ENCODE peak calls at places on chromosomes 3 and 15, in ten cellular contexts. F is ovary, R is Peyer's patch, Y is AG09309, V is mucosa of descending colon, M is bronchial epithelial cell, Q is IMR-90, K is tibial artery, G is heart right ventricle, B is psoas muscle. S is an unnamed sample.

GRCh38 chr3:148643389-148643840 is 54.3 kb upstream of the AGTR1 start:
- DNase-seq in F (no peak), R (no peak), Y (peak), V (no peak), M (peak), Q (peak), K (no peak), G (no peak), B (no peak), S (no peak)

GRCh38 chr15:95590533-95591044 is 739.9 kb upstream of the NR2F2 start:
- DNase-seq in F (no peak), R (no peak), Y (no peak), V (no peak), M (peak), Q (no peak), K (no peak), G (no peak), B (no peak), S (no peak)

GRCh38 chr15:95845862-95846515 is 484.5 kb upstream of the NR2F2 start:
- DNase-seq in F (peak), R (no peak), Y (no peak), V (no peak), M (no peak), Q (peak), K (no peak), G (peak), B (no peak), S (no peak)

GRCh38 chr3:69309810-69310209 is 76.1 kb downstream of the FRMD4B start:
- DNase-seq in F (no peak), R (no peak), Y (peak), V (no peak), M (peak), Q (peak), K (no peak), G (no peak), B (no peak), S (no peak)

GRCh38 chr15:26628071-26628470 is 144.8 kb downstream of the GABRB3 start:
- DNase-seq in F (no peak), R (no peak), Y (no peak), V (no peak), M (peak), Q (no peak), K (no peak), G (no peak), B (no peak), S (no peak)

GRCh38 chr15:83396071-83396470 is 51.1 kb upstream of the SH3GL3 start:
- DNase-seq in F (no peak), R (no peak), Y (no peak), V (no peak), M (no peak), Q (no peak), K (no peak), G (no peak), B (no peak), S (no peak)

GRCh38 chr15:50906954-50907865 is 1.3 kb upstream of the AP4E1 start:
- DNase-seq in F (no peak), R (no peak), Y (no peak), V (peak), M (no peak), Q (peak), K (no peak), G (no peak), B (no peak), S (no peak)

GRCh38 chr3:11826628-11827265 is 19.9 kb downstream of the TAMM41 start:
- DNase-seq in F (no peak), R (no peak), Y (no peak), V (no peak), M (no peak), Q (peak), K (no peak), G (no peak), B (no peak), S (no peak)

GRCh38 chr3:32817195-32817560 is 619 bp upstream of the TRIM71 start:
- DNase-seq in F (no peak), R (no peak), Y (no peak), V (no peak), M (no peak), Q (no peak), K (no peak), G (no peak), B (no peak), S (no peak)

GRCh38 chr3:187705164-187705563 is 2.8 kb upstream of the RTP2 start:
- DNase-seq in F (no peak), R (no peak), Y (no peak), V (no peak), M (no peak), Q (peak), K (no peak), G (no peak), B (no peak), S (no peak)

GRCh38 chr15:92634641-92635272 is 20.8 kb downstream of the FAM174B start:
- DNase-seq in F (no peak), R (no peak), Y (no peak), V (no peak), M (no peak), Q (no peak), K (no peak), G (no peak), B (no peak), S (no peak)

GRCh38 chr3:11543948-11544387 is 99.7 kb downstream of the VGLL4 start:
- DNase-seq in F (no peak), R (no peak), Y (no peak), V (no peak), M (no peak), Q (no peak), K (no peak), G (no peak), B (no peak), S (no peak)

GRCh38 chr15:67731112-67731761 is 94.1 kb upstream of the SKOR1 start:
- DNase-seq in F (no peak), R (no peak), Y (no peak), V (no peak), M (peak), Q (no peak), K (no peak), G (no peak), B (no peak), S (no peak)

GRCh38 chr3:105868450-105868744 is 415 bp downstream of the CBLB start:
- DNase-seq in F (no peak), R (peak), Y (no peak), V (peak), M (no peak), Q (peak), K (peak), G (peak), B (peak), S (peak)

GRCh38 chr3:106728315-106728821 is 648.9 kb upstream of the CCDC54 start:
- DNase-seq in F (no peak), R (no peak), Y (peak), V (no peak), M (peak), Q (peak), K (no peak), G (no peak), B (no peak), S (no peak)

GRCh38 chr15:59133921-59134427 is 29.0 kb downstream of the CCNB2 start:
- DNase-seq in F (no peak), R (no peak), Y (no peak), V (no peak), M (no peak), Q (no peak), K (no peak), G (no peak), B (no peak), S (no peak)

GRCh38 chr3:132368962-132369361 is 48.3 kb upstream of the DNAJC13 start:
- DNase-seq in F (no peak), R (no peak), Y (no peak), V (no peak), M (peak), Q (no peak), K (no peak), G (no peak), B (no peak), S (no peak)

GRCh38 chr3:134463676-134464611 is 21.8 kb downstream of the ANAPC13 start:
- DNase-seq in F (peak), R (no peak), Y (peak), V (peak), M (no peak), Q (peak), K (peak), G (peak), B (peak), S (peak)

GRCh38 chr15:74621936-74622335 is 6.3 kb downstream of the CLK3 start:
- DNase-seq in F (no peak), R (no peak), Y (no peak), V (no peak), M (no peak), Q (no peak), K (peak), G (no peak), B (no peak), S (no peak)

GRCh38 chr3:168968611-168969010 is 694.9 kb downstream of the MECOM start:
- DNase-seq in F (no peak), R (no peak), Y (no peak), V (no peak), M (no peak), Q (no peak), K (no peak), G (no peak), B (no peak), S (no peak)

GRCh38 chr15:35308802-35309201 is 223.7 kb upstream of the NANOGP8 start:
- DNase-seq in F (no peak), R (no peak), Y (peak), V (no peak), M (peak), Q (peak), K (peak), G (no peak), B (no peak), S (no peak)

GRCh38 chr3:39104961-39105686 is 2.3 kb downstream of the GORASP1 start:
- DNase-seq in F (no peak), R (no peak), Y (no peak), V (no peak), M (no peak), Q (no peak), K (no peak), G (no peak), B (no peak), S (no peak)

GRCh38 chr3:118587037-118587741 is 447.5 kb downstream of the IGSF11 start:
- DNase-seq in F (no peak), R (no peak), Y (no peak), V (no peak), M (peak), Q (no peak), K (no peak), G (no peak), B (no peak), S (no peak)

DNA sequence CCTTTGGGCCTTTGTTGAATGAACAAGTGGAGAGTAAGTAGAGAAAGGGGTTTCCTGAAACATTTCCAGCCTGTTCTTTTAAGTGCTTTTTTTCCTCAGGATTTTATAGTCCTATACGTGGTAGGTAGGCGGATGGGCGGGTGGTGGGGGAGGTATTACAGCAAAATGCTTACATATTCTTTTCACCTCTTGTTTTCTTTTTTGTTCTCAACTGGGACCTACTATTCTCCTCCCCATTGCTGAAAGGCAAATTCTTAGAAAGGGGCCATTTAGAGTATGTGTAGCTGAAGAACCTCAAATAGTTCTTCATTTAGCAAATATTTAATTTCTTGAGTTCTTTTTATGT is 135.8 kb downstream of the FNDC3B start:
- DNase-seq in F (no peak), R (no peak), Y (no peak), V (no peak), M (no peak), Q (no peak), K (no peak), G (no peak), B (no peak), S (no peak)
- H3K4me3 ChIP-seq in F (no peak), R (no peak), Y (no peak), V (no peak), M (no peak), Q (no peak), K (no peak), G (no peak), B (no peak), S (no peak)

DNA sequence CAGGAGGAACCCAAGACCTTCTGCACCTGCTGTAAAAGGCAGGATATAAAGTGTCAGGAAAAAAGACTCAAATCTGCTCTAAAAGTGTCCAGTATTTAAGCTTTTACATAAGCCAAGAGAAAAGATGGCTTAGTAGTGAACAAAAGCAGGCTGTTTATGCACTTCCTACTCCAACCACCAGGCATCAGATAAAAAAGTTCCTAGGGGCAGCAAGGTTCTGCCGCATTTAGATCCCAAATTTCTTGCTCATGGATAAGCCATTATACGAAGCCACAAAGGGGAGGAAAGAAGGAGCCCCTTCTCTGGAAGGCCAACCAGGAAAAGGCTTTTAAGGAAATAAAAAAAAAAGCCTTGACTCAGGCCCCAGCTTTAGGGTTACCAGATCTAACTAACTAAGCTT is 10.6 kb upstream of the SLC9C1 start:
- DNase-seq in F (no peak), R (no peak), Y (no peak), V (no peak), M (no peak), Q (peak), K (no peak), G (no peak), B (no peak), S (no peak)
- TF ChIP-seq CTCF in F (no peak), R (peak), Y (peak), V (no peak), M (no peak), Q (peak), K (peak), G (no peak), B (peak), S (peak)

DNA sequence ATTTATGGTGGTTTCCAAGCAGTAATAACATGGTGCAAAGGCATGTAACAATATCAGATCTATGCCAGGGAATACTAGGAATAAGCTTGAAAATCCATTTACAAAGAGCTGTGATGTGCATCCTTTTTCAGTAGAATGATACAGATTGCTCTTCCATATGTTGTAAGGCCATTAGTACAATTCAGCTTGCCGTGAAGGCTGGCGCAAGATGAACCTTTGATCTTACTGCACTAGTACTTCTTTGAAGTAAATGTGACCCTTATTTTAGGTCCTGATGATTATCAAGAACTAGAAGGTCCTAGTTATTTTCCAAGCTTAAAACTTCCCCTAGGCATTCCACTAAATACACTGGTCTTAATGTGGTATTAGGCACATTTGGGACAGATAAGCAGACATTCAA is 210.1 kb upstream of the CD96 start:
- DNase-seq in F (no peak), R (no peak), Y (no peak), V (no peak), M (no peak), Q (no peak), K (no peak), G (no peak), B (no peak), S (no peak)
- H3K4me3 ChIP-seq in F (no peak), R (no peak), Y (no peak), V (no peak), M (no peak), Q (no peak), K (no peak), G (no peak), B (no peak), S (no peak)

GRCh38 chr3:72210248-72210647 is 425.3 kb upstream of the PROK2 start:
- DNase-seq in F (no peak), R (no peak), Y (no peak), V (no peak), M (no peak), Q (no peak), K (no peak), G (no peak), B (no peak), S (no peak)
- TF ChIP-seq CTCF in F (no peak), R (no peak), Y (no peak), V (no peak), M (no peak), Q (no peak), K (no peak), G (no peak), B (no peak), S (no peak)

GRCh38 chr3:194368918-194369317 is 625 bp downstream of the LRRC15 start:
- DNase-seq in F (no peak), R (no peak), Y (no peak), V (no peak), M (no peak), Q (no peak), K (no peak), G (no peak), B (no peak), S (no peak)
- H3K4me3 ChIP-seq in F (no peak), R (no peak), Y (peak), V (no peak), M (no peak), Q (no peak), K (no peak), G (no peak), B (no peak), S (no peak)

GRCh38 chr15:52762621-52763020 is 27.5 kb downstream of the ONECUT1 start:
- DNase-seq in F (no peak), R (no peak), Y (no peak), V (no peak), M (no peak), Q (no peak), K (no peak), G (no peak), B (no peak), S (no peak)

GRCh38 chr15:52764731-52765130 is 25.4 kb downstream of the ONECUT1 start:
- DNase-seq in F (no peak), R (no peak), Y (no peak), V (no peak), M (no peak), Q (no peak), K (no peak), G (no peak), B (no peak), S (no peak)

GRCh38 chr15:52759969-52760368 is 30.2 kb downstream of the ONECUT1 start:
- DNase-seq in F (no peak), R (no peak), Y (no peak), V (no peak), M (no peak), Q (no peak), K (no peak), G (no peak), B (no peak), S (no peak)

GRCh38 chr15:52760562-52760961 is 29.6 kb downstream of the ONECUT1 start:
- DNase-seq in F (no peak), R (no peak), Y (no peak), V (no peak), M (peak), Q (no peak), K (no peak), G (no peak), B (no peak), S (no peak)

DNA sequence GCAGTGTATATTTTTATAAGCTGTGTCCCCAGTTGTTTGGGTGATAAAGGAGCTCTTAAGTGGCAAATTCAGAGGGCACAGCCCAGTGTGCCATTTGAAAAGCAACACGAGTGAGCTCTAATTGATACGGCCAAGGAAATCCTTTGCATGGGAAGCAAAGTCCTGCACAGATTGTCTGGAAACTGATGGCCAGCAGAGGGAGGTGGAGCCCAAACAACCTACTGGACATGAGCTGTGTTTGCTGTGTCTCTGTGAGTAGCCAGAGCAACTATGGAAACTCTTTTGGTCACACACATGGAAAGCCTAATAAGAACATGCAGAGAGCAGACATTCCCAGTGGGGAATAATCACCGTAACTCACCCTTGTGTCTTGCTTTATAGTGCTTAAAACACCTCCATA is 24.4 kb downstream of the ONECUT1 start:
- DNase-seq in F (no peak), R (no peak), Y (no peak), V (no peak), M (no peak), Q (peak), K (no peak), G (no peak), B (no peak), S (no peak)
- TF ChIP-seq CTCF in F (no peak), R (no peak), Y (peak), V (no peak), M (peak), Q (peak), K (no peak), G (no peak), B (no peak), S (no peak)

GRCh38 chr15:48624700-48625099 is 20.8 kb downstream of the FBN1 start:
- DNase-seq in F (no peak), R (no peak), Y (no peak), V (no peak), M (no peak), Q (no peak), K (no peak), G (no peak), B (no peak), S (no peak)
- H3K4me3 ChIP-seq in F (no peak), R (no peak), Y (no peak), V (no peak), M (no peak), Q (no peak), K (no peak), G (no peak), B (no peak), S (peak)

DNA sequence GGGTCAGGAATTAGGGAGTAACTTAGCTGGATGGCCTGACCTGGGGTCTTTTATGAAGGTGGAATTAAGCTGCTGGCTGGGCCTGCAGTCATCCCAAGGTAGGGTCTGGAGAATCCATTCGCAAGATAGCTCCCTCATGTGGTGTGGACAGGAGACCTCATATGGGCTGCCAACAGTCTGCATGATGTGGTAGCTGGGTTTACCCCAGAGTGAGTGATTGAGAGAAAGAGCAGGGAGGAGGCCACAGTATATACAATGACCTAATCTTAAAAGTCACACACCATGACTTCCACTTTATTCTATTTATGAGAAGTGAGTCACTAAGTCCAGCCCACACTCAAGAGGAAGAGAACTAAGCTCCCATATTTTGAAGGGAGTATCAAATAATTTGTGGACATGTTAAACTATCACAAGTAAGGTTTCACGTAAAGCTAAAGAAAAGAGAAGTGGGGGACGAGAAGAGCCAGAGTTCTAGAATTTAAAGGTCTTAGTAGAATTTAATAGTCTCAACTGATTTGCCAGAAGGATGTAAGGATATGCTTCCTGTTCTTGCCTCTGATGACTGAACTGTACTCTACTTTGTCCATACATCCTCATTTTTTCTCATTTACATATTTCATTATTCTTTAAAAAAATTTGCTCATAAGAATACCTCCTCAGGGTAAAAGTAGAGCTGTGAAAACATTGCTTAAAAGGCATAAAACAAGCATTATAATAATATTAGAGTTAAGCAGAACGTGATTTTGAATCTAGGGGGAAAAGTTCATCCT is 184.4 kb downstream of the PEX5L start:
- DNase-seq in F (no peak), R (no peak), Y (peak), V (no peak), M (peak), Q (peak), K (no peak), G (no peak), B (no peak), S (no peak)
- TF ChIP-seq CTCF in F (no peak), R (no peak), Y (no peak), V (no peak), M (no peak), Q (peak), K (no peak), G (no peak), B (no peak), S (no peak)

S was measured in coronary artery.